ENCODE peak calls at places on chromosomes 5 and 9, in six cellular contexts. Q, O, J, K, Z and Y are unnamed samples.

GRCh38 chr5:67214713-67215591 is 18.4 kb upstream of the CD180 start:
- DNase-seq in Z (no peak), K (peak), O (peak), J (no peak), Q (peak), Y (peak)

GRCh38 chr5:40089269-40089668 is 590.4 kb upstream of the PTGER4 start:
- DNase-seq in O (no peak), K (no peak), Z (no peak), J (peak), Q (no peak), Y (no peak)

GRCh38 chr5:143585970-143586369 is 182.5 kb upstream of the NR3C1 start:
- DNase-seq in Z (no peak), J (no peak), O (no peak), Q (no peak), K (no peak), Y (no peak)

GRCh38 chr9:10366171-10366779 is 246.5 kb downstream of the PTPRD start:
- DNase-seq in K (no peak), O (no peak), Z (peak), J (peak), Q (no peak), Y (no peak)

GRCh38 chr5:55410840-55411239 is 103.1 kb downstream of the MTREX start:
- DNase-seq in O (no peak), K (no peak), J (no peak), Q (no peak), Z (no peak), Y (no peak)

GRCh38 chr9:69571032-69571431 is 101.1 kb downstream of the APBA1 start:
- DNase-seq in Z (no peak), J (no peak), Q (no peak), K (no peak), O (no peak), Y (no peak)

GRCh38 chr5:8213701-8214240 is 344.8 kb downstream of the MTRR start:
- DNase-seq in Q (no peak), J (no peak), K (no peak), O (no peak), Z (no peak), Y (no peak)

GRCh38 chr9:87516222-87516930 is 18.7 kb downstream of the DAPK1 start:
- DNase-seq in K (peak), O (peak), Z (peak), J (no peak), Q (no peak), Y (peak)

GRCh38 chr5:78076351-78076750 is 218.1 kb downstream of the AP3B1 start:
- DNase-seq in O (no peak), Q (no peak), J (peak), Z (no peak), K (no peak), Y (no peak)

GRCh38 chr5:2326603-2327002 is 424.9 kb downstream of the IRX2 start:
- DNase-seq in Z (no peak), O (no peak), Q (no peak), J (no peak), K (no peak), Y (no peak)

GRCh38 chr5:41068169-41068568 is 3.0 kb downstream of the MROH2B start:
- DNase-seq in Q (no peak), J (no peak), O (no peak), Z (no peak), K (no peak), Y (no peak)

GRCh38 chr9:25003686-25004085 is 458.0 kb upstream of the IZUMO3 start:
- DNase-seq in K (no peak), O (no peak), Z (peak), J (peak), Q (no peak), Y (no peak)

GRCh38 chr5:10788358-10788757 is 27.3 kb upstream of the DAP start:
- DNase-seq in K (no peak), J (no peak), O (no peak), Z (no peak), Q (no peak), Y (no peak)

DNA sequence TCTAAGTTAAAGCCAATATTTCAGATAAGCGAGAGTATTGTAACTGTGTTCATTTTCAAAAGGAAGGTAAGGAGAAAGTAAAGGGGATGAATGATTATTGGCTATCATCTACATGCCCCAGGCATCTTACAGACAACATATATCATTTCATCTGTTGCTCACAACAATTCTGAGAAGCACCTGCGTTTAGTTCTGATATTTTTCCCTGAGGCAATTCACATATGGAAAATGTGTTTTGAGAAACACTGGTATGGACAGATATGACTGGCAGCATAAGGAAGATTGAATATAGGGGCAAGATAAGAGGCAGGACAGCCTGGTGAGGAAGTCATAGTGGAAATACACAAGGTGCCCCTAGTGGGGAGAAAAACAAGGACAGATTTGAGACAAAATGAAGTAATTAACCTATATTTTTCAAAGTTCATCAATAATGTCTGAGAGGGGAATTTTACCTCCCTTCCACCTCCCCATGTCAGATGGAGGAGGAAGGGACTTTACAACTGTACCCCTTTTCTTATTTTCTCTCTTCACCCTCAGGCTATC is 87.7 kb upstream of the TRIM32 start:
- DNase-seq in K (no peak), O (no peak), Z (no peak), J (no peak), Q (no peak), Y (no peak)
- TF ChIP-seq CTCF in K (no peak), O (no peak), Z (no peak), J (peak), Q (no peak), Y (no peak)

GRCh38 chr9:134388976-134389375 is 62.7 kb downstream of the RXRA start:
- DNase-seq in J (no peak), Q (no peak), O (no peak), Z (no peak), K (no peak), Y (no peak)
- TF ChIP-seq POLR2AphosphoS5 in J (no peak), Q (no peak), O (no peak), Z (no peak), K (no peak), Y (no peak)

GRCh38 chr5:100708625-100709171 is 173.5 kb downstream of the FAM174A start:
- DNase-seq in K (no peak), Q (no peak), O (peak), J (no peak), Z (no peak), Y (no peak)

GRCh38 chr5:100709771-100710170 is 174.6 kb downstream of the FAM174A start:
- DNase-seq in Z (no peak), J (no peak), O (no peak), Q (no peak), K (no peak), Y (no peak)

GRCh38 chr5:100706796-100707195 is 171.6 kb downstream of the FAM174A start:
- DNase-seq in Q (no peak), O (no peak), J (peak), Z (no peak), K (no peak), Y (no peak)
- TF ChIP-seq CTCF in Q (peak), O (no peak), J (peak), Z (no peak), K (no peak), Y (no peak)

GRCh38 chr9:26260238-26260637 is 582.0 kb upstream of the TUSC1 start:
- DNase-seq in K (no peak), J (no peak), Q (no peak), O (no peak), Z (no peak), Y (no peak)
- TF ChIP-seq POLR2AphosphoS5 in K (no peak), J (no peak), Q (no peak), O (no peak), Z (no peak), Y (no peak)